ENCODE peak calls at places on chromosomes 11 and 22, in seven cellular contexts. U is GM12891, V is HuH-7, O is NCI-H1417, T is amniotic stem cell, G is T-helper 1 cell, F is left ventricle myocardium inferior. C is an unnamed sample.

GRCh38 chr11:126654886-126655806 is 299.7 kb downstream of the ST3GAL4 start:
- DNase-seq in U (no peak), V (no peak), O (peak), T (no peak), G (no peak), F (no peak), C (no peak)

GRCh38 chr22:46357711-46358505 is 22.4 kb downstream of the TRMU start:
- DNase-seq in U (no peak), V (no peak), O (no peak), T (no peak), G (no peak), F (no peak), C (no peak)

GRCh38 chr22:33917744-33918406 is 2.4 kb downstream of the LARGE1 start:
- DNase-seq in U (no peak), V (peak), O (peak), T (no peak), G (no peak), F (no peak), C (peak)

GRCh38 chr11:110347660-110348059 is 51.2 kb upstream of the RDX start:
- DNase-seq in U (no peak), V (no peak), O (no peak), T (no peak), G (no peak), F (no peak), C (no peak)

GRCh38 chr22:45630436-45630835 is 41.2 kb upstream of the ATXN10 start:
- DNase-seq in U (no peak), V (no peak), O (no peak), T (no peak), G (no peak), F (no peak), C (no peak)

GRCh38 chr22:27032121-27032761 is 374.9 kb downstream of the MIAT start:
- DNase-seq in U (no peak), V (peak), O (no peak), T (no peak), G (no peak), F (no peak), C (no peak)

GRCh38 chr22:49327411-49327810 is 500.3 kb downstream of the BRD1 start:
- DNase-seq in U (no peak), V (no peak), O (no peak), T (no peak), G (no peak), F (no peak), C (peak)

GRCh38 chr11:62497132-62497915 is 49.3 kb downstream of the AHNAK start:
- DNase-seq in U (no peak), V (peak), O (peak), T (no peak), G (no peak), F (no peak), C (peak)

GRCh38 chr11:92528051-92528450 is 303.4 kb downstream of the FAT3 start:
- DNase-seq in U (no peak), V (no peak), O (no peak), T (no peak), G (no peak), F (no peak), C (no peak)

GRCh38 chr22:41963453-41964105 is 5.7 kb upstream of the SEPTIN3 start:
- DNase-seq in U (no peak), V (no peak), O (no peak), T (no peak), G (no peak), F (no peak), C (no peak)

GRCh38 chr11:78350646-78351165 is 66.9 kb downstream of the GAB2 start:
- DNase-seq in U (no peak), V (no peak), O (no peak), T (no peak), G (no peak), F (no peak), C (no peak)